ENCODE peak calls at places on chromosomes 5 and 9, in nine cellular contexts. D, O, L, A, F, I, X, K and C are unnamed samples.

GRCh38 chr5:24547127-24547526 is 97.7 kb downstream of the CDH10 start:
- DNase-seq in D (no peak), O (no peak), L (no peak), A (no peak), F (no peak), I (no peak), X (no peak), K (no peak), C (no peak)

GRCh38 chr9:33449715-33450114 is 2.3 kb upstream of the AQP3 start:
- DNase-seq in D (no peak), O (no peak), L (no peak), A (no peak), F (no peak), I (no peak), X (no peak), K (no peak), C (no peak)

GRCh38 chr5:142063878-142064331 is 44.7 kb upstream of the NDFIP1 start:
- DNase-seq in D (no peak), O (peak), L (no peak), A (peak), F (peak), I (peak), X (no peak), K (no peak), C (no peak)

GRCh38 chr5:17248999-17249634 is 31.7 kb downstream of the BASP1 start:
- DNase-seq in D (peak), O (no peak), L (no peak), A (no peak), F (no peak), I (no peak), X (no peak), K (no peak), C (no peak)

GRCh38 chr9:85163415-85163814 is 493.9 kb downstream of the NTRK2 start:
- DNase-seq in D (no peak), O (no peak), L (no peak), A (no peak), F (no peak), I (no peak), X (no peak), K (no peak), C (no peak)

GRCh38 chr9:5866685-5867084 is 24.0 kb upstream of the MLANA start:
- DNase-seq in D (no peak), O (no peak), L (no peak), A (no peak), F (no peak), I (no peak), X (no peak), K (no peak), C (no peak)

GRCh38 chr5:170342153-170342552 is 44.6 kb upstream of the LCP2 start:
- DNase-seq in D (no peak), O (no peak), L (no peak), A (no peak), F (no peak), I (no peak), X (no peak), K (no peak), C (no peak)

GRCh38 chr9:93899609-93900435 is 55.3 kb downstream of the BARX1 start:
- DNase-seq in D (no peak), O (no peak), L (no peak), A (no peak), F (peak), I (peak), X (peak), K (no peak), C (peak)

GRCh38 chr5:82494942-82495341 is 216.8 kb upstream of the RPS23 start:
- DNase-seq in D (no peak), O (no peak), L (no peak), A (no peak), F (no peak), I (no peak), X (no peak), K (no peak), C (no peak)

GRCh38 chr5:138603521-138603920 is 28.3 kb upstream of the HSPA9 start:
- DNase-seq in D (no peak), O (no peak), L (no peak), A (no peak), F (no peak), I (no peak), X (no peak), K (no peak), C (no peak)

GRCh38 chr5:65018763-65019162 is 250.0 kb downstream of the CWC27 start:
- DNase-seq in D (no peak), O (peak), L (no peak), A (no peak), F (no peak), I (no peak), X (no peak), K (no peak), C (no peak)

GRCh38 chr9:129823163-129823933 is 588 bp downstream of the TOR1A start:
- DNase-seq in D (peak), O (peak), L (no peak), A (no peak), F (peak), I (no peak), X (no peak), K (no peak), C (no peak)

GRCh38 chr5:39266442-39266841 is 47.1 kb upstream of the FYB1 start:
- DNase-seq in D (peak), O (no peak), L (no peak), A (no peak), F (no peak), I (no peak), X (no peak), K (no peak), C (no peak)

GRCh38 chr9:127405344-127406125 is 8.6 kb downstream of the SLC2A8 start:
- DNase-seq in D (no peak), O (no peak), L (no peak), A (no peak), F (peak), I (no peak), X (no peak), K (no peak), C (no peak)

GRCh38 chr5:111960466-111961215 is 203.6 kb upstream of the NREP start:
- DNase-seq in D (no peak), O (no peak), L (no peak), A (no peak), F (no peak), I (no peak), X (no peak), K (no peak), C (no peak)

DNA sequence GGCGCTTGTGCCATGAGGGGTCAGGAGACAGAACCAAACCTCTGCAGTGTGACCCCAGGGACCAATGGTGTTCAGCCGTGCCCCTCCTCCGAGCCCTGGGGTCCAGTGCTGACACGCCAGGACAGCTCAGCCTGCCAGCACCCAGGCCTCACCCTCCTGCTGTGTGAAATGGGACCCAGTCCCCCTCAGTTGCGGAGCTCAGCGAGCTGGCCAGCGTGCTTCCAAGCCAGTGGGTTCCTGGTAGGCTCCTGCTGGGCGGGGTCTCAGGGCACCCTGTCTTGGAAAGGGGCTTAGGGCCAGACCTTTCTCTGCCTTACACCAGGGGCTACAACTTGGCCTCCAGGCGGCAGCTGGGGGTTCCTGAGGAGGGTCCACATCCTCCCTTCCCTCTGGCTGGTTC is 4.4 kb downstream of the RNF44 start:
- DNase-seq in D (no peak), O (no peak), L (no peak), A (no peak), F (peak), I (no peak), X (no peak), K (no peak), C (no peak)
- TF ChIP-seq POLR2A in D (no peak), O (no peak), L (no peak), A (no peak), F (no peak), I (no peak), X (no peak), K (no peak), C (no peak)

GRCh38 chr9:91423785-91424402 is at the start of gene NFIL3:
- DNase-seq in D (peak), O (peak), L (no peak), A (peak), F (peak), I (peak), X (peak), K (peak), C (no peak)
- TF ChIP-seq POLR2A in D (peak), O (peak), L (peak), A (no peak), F (peak), I (peak), X (peak), K (peak), C (no peak)

DNA sequence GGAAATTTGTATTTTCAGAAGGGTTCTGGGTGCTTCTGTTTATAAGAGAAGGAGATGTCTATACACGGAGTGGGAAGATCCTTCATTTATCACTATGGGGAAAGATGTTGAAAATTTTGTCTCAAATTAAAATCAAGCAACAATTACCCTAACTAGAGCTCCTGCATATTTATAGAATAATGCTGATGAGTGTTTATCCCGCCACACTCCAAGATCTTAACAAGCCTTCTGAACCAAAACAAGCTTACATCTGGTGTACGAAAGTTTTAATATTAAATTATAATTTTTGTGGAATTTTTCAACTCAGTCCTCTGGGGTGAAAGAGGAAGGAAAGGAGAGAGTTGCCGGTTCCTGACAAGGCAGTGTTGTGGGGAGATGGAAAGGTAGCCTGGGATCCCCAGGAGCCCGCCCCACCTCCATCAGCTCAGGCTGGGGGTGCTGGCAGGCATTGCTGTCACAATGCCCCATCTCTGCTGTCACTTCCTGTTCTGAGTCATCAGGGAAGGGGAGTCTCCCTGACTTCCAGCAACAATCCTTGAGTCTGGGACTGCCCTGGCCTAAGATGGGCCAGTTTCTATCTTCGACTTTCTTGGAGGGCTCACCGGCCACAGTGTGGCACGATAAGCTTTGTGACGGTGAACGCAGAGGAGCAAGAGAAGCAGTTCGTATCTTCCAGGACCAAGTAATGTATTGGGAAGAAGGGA is 64.5 kb downstream of the ERAP1 start:
- DNase-seq in D (no peak), O (no peak), L (no peak), A (no peak), F (no peak), I (no peak), X (no peak), K (no peak), C (no peak)
- TF ChIP-seq POLR2A in D (no peak), O (peak), L (no peak), A (no peak), F (no peak), I (no peak), X (no peak), K (no peak), C (no peak)

DNA sequence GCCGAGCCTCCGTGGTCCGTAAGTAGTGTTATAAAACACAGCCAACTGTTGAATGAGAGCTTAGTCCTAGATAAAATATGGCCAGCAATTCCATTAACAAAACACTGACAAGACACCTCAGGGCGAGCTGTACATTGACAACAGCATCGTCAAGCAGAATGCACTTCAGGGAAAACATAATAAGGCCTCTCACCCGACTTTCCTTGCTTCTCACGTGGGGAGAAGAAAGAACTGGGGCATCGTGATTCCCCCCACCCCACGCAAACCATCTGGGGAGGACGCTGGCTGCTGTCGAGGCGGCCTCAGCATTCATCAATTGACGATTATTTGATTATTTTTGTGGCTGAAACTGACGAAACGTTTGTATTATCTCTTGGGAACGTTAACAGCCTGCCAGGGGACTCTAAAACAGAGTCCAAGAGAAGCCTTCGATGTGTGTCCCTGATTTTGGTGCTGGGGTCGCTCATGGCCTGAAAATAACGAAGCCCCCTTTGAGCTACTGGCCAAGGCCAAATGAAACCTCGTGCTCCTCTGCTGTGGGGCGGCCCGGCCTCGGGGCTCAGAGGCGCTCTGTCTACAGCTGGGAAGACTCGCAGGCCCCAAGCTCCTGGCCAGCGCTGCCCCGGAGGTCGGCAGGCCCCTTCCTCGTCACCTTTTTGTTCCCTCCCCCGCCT is 464 bp downstream of the GDF9 start:
- DNase-seq in D (no peak), O (no peak), L (no peak), A (no peak), F (no peak), I (no peak), X (no peak), K (no peak), C (no peak)
- TF ChIP-seq POLR2A in D (no peak), O (no peak), L (no peak), A (no peak), F (no peak), I (no peak), X (no peak), K (no peak), C (no peak)

DNA sequence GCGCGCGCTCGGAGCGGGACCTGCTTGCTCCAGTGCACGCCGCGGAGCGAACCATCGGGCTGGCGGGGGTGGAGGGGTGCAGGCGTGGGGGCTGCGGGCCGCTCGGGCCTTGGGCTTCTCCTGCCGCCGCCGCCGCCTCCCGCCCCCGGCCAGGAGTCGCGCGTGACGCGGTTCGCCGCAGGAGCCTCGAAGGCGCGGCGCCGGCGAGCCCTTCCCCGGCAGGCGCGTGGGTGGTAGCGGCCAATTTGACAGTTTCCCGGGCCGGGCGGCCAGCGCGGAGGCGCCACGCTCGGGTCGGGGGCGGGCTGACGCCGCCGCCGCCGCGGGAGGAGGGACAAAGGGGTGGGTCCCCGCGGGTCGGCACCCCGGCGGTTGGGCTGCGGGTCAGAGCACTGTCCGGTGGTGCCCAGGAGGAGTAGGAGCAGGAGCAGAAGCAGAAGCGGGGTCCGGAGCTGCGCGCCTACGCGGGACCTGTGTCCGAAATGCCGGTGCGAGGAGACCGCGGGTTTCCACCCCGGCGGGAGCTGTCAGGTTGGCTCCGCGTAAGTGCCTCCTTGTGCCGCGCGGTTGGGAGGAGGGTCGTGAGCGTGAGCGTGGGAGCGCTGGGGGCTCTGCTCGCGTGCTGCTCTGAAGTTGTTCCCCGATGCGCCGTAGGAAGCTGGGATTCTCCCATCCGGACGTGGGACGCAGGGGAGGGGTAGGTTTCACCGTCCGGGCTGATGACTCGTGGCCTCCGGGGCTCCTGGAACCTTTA is at the start of gene TJP2:
- DNase-seq in D (no peak), O (peak), L (no peak), A (peak), F (peak), I (peak), X (peak), K (peak), C (no peak)
- TF ChIP-seq POLR2A in D (no peak), O (peak), L (no peak), A (no peak), F (no peak), I (no peak), X (no peak), K (no peak), C (no peak)

DNA sequence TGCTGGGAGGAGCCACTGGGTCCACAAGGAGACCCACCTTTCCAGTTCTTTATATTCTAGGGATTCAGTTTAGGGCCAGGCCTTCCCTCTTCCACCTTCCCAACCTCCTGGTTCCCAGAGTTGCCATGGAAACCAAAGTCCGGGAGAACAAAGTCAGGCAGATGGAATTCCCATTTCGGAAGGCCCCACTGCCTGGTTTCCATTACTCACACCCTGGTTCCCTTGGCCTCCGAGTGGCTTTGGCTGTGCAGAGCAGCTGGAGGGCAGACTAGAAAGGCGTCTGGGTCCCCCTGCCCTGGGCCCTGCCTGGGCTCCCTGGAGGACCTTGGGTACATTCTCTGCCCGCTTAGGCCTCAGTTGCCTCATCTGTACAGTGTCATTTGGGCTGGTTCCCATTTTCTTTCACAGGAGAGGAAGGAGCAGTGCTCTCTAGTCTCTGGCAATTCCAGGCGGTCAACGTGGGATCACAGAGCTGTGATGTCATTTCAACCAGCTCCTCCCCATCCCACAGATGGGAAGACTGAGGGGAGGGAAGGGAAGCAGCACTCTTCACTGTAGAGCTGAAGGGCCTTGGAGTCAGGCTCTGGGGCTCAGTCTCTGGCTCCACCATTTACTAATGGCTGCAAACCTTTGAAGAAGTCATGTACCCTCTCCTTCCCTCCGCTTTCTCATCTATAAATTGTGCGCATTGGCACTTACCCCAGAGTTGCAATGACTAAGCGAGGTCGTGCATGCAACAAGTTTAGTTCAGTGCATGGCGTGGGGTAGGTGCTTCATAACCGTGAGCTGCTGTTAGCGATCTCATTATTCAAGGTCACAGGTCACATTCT is 136.3 kb downstream of the RGS3 start:
- DNase-seq in D (no peak), O (peak), L (no peak), A (no peak), F (peak), I (no peak), X (no peak), K (no peak), C (no peak)
- TF ChIP-seq POLR2A in D (no peak), O (no peak), L (no peak), A (no peak), F (no peak), I (no peak), X (no peak), K (no peak), C (no peak)

GRCh38 chr9:28079677-28080076 is 506.4 kb upstream of the C9orf72 start:
- DNase-seq in D (no peak), O (no peak), L (no peak), A (no peak), F (no peak), I (no peak), X (no peak), K (no peak), C (no peak)

GRCh38 chr9:28086881-28087280 is 513.6 kb upstream of the C9orf72 start:
- DNase-seq in D (no peak), O (no peak), L (no peak), A (no peak), F (no peak), I (no peak), X (no peak), K (no peak), C (no peak)

DNA sequence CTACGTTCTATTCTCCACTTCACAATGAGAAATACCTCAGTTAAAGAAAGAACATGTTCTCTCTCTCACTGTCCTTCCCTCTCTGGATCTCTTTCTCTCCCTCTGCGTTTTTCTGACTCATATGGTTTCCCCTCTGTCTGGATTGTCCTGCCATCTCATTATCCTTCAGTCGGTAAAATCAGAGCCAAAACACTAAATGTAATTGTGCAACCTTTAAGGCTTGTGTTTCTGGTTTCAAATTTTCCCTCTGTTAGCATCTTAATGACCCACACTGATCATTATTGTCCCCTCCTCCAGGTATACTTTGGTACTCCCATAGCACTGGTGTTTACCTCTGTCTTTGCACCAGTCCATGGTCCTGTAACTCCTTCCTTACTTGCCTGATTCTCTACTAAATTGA is 509.4 kb upstream of the C9orf72 start:
- DNase-seq in D (no peak), O (no peak), L (no peak), A (no peak), F (no peak), I (no peak), X (no peak), K (no peak), C (no peak)
- TF ChIP-seq POLR2A in D (no peak), O (no peak), L (no peak), A (no peak), F (no peak), I (no peak), X (no peak), K (no peak), C (no peak)

DNA sequence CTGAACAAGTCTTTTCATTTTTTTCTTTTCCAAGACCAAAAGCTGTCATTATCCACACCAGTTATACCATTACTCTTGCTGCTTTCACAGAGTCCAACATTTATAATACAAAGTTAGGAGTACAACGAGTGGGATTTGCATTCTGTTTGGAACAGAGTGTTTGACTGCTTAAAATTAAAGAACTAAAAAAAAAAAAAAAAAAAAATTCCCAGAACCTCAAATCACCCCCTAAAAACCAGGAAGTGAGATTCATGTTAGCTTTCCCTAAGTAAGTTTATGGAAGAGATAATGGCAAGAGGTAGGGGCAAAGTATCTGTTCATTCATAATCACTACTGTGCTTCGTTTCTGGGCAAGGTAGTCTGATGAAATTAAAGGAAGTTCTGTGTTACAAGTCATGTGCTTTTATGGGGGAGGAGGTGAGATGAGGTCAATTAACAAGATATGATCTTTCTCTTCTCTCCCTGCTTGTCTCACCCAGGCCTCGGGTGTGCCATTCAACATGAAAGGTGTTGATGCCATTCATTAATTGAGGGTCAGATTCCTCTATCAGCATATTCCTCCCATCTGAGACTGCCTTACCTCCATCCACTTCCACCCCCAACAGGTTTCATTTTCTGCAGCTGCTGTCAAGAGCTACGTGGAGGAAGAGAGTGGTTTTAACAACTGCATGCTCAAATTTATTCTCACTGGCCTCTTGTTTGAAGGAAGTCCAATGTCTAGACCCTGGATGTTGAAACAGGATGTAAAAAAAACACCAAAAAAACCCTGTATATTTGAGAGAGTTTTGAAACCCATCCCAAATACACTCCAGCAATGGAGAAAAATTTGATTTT is 58.1 kb downstream of the MARCHF3 start:
- DNase-seq in D (no peak), O (no peak), L (no peak), A (no peak), F (no peak), I (no peak), X (no peak), K (peak), C (no peak)
- TF ChIP-seq POLR2A in D (no peak), O (no peak), L (no peak), A (no peak), F (no peak), I (no peak), X (no peak), K (no peak), C (no peak)